ENCODE peak calls at places on chromosomes 4 and X, in seven cellular contexts. X is kidney epithelial cell, H is upper lobe of right lung, Z is GM10248, L is K562, I is lower leg skin, W is cardiac muscle cell. D is an unnamed sample.
A peak's percentile ranks its signal among the peaks of the same experiment; 100 is the strongest.

GRCh38 chr4:7007142-7007907 is 35.8 kb upstream of the TADA2B start:
- DNase-seq in X (no peak), H (no peak), Z (no peak), L (no peak), I (no peak), W (no peak), D (no peak)

GRCh38 chr4:26022346-26022891 is 108.4 kb downstream of the SMIM20 start:
- DNase-seq in X (no peak), H (no peak), Z (no peak), L (no peak), I (no peak), W (no peak), D (no peak)

GRCh38 chrX:7925867-7926472 is 1.2 kb downstream of the PNPLA4 start:
- DNase-seq in X (peak; percentile 29), H (peak; percentile 47), Z (peak; percentile 46), L (peak; percentile 38), I (peak; percentile 26), W (peak; percentile 75), D (no peak)

GRCh38 chrX:80810365-80810978 is 795 bp upstream of the BRWD3 start:
- DNase-seq in X (no peak), H (no peak), Z (no peak), L (no peak), I (no peak), W (peak; percentile 5), D (no peak)

GRCh38 chr4:17448689-17449088 is 63.2 kb downstream of the QDPR start:
- DNase-seq in X (peak; percentile 9), H (no peak), Z (no peak), L (no peak), I (no peak), W (peak; percentile 73), D (no peak)

GRCh38 chr4:112842513-112842912 is 205.6 kb downstream of the LARP7 start:
- DNase-seq in X (no peak), H (no peak), Z (no peak), L (no peak), I (no peak), W (no peak), D (no peak)

GRCh38 chrX:139559383-139560042 is 29.0 kb downstream of the F9 start:
- DNase-seq in X (peak; percentile 18), H (no peak), Z (peak; percentile 29), L (peak; percentile 29), I (peak; percentile 18), W (peak; percentile 50), D (no peak)

GRCh38 chr4:182929296-182929695 is 12.1 kb upstream of the DCTD start:
- DNase-seq in X (peak; percentile 75), H (no peak), Z (no peak), L (no peak), I (no peak), W (peak; percentile 81), D (no peak)

GRCh38 chrX:69210513-69211065 is 45.3 kb upstream of the PJA1 start:
- DNase-seq in X (no peak), H (no peak), Z (no peak), L (no peak), I (no peak), W (no peak), D (no peak)

GRCh38 chr4:3445111-3445820 is 3.5 kb downstream of the HGFAC start:
- DNase-seq in X (no peak), H (no peak), Z (no peak), L (no peak), I (no peak), W (no peak), D (no peak)

GRCh38 chrX:45347877-45348675 is 147.4 kb upstream of the DIPK2B start:
- DNase-seq in X (no peak), H (no peak), Z (no peak), L (no peak), I (no peak), W (no peak), D (no peak)

GRCh38 chr4:188841523-188841922 is 702.3 kb downstream of the TRIML1 start:
- DNase-seq in X (no peak), H (no peak), Z (no peak), L (no peak), I (no peak), W (no peak), D (no peak)

GRCh38 chrX:5117816-5118215 is 1110.9 kb downstream of the NLGN4X start:
- DNase-seq in X (no peak), H (no peak), Z (no peak), L (no peak), I (no peak), W (no peak), D (no peak)

GRCh38 chrX:5113128-5113527 is 1115.5 kb downstream of the NLGN4X start:
- DNase-seq in X (no peak), H (no peak), Z (peak; percentile 1), L (peak; percentile 1), I (no peak), W (no peak), D (no peak)
- TF ChIP-seq CTCF in X (peak; percentile 35), H (peak; percentile 36), Z (no peak), L (no peak), I (no peak), W (no peak), D (peak; percentile 19)

DNA sequence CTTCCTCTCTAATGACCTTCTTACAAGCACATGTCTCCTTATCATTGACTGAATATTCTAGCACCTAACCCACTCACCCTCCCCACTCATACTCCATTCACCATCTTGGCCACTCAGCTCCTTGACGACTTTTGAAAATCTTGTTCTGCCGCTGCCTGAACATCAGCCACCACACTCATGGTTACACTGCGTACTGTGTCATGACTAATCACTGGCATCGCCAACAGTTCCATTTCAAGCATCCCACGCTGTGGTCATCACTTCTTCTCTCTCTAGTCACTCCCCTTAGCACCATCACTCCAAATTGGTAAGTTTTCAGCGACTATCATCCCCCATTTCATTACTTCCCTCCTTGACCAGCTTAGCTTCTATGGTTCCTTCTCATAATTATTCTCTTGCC is 352.8 kb downstream of the MAPK10 start:
- DNase-seq in X (no peak), H (no peak), Z (no peak), L (no peak), I (no peak), W (no peak), D (no peak)
- TF ChIP-seq CTCF in X (no peak), H (no peak), Z (no peak), L (no peak), I (no peak), W (no peak), D (no peak)

DNA sequence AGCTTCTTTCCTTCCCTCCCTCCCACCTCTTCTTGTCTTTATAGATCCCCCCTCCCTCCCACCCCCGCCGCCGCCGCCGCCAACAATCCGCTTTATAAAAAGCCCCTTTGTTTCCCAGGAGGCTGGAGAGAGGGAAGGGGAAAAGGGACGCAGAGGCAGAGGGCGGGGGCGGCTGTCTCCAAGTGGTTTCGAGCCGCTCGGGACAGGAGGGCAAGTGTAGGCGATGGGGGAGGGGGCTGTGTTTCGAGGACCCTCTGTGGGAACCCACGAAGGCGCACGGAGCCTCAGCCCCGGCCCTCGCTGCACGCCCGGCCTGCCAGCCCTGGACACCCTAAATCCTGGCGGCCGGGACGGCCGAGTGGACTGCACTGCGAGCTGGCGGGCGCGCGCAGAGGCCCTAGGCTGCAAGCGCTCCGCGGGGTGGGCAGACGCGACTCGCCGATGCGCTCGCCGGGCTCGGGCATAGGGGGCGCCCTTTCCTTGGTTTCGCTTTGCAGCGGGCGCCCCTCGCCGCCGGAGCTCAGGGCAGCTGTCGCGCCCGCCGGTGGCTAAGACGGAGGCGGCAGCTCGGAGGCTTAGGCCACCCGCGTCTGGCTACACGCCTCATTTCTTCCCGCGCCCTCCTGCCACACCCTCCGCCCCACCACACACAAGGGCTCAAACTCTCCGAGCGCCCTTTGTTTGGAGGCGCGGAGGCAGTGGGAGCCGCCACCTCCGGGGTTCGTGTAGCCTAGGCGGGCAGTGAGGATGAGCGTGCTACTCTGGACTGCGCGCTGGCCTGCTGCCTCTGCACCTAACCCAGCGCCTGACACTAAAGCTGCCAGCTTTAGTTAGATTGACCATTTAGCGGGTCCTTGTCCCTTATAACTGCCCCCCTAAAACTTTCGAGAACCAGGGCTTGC is 2.2 kb downstream of the MAMLD1 start:
- DNase-seq in X (no peak), H (peak; percentile 83), Z (peak; percentile 21), L (peak; percentile 38), I (peak; percentile 40), W (peak; percentile 72), D (peak; percentile 92)
- TF ChIP-seq CTCF in X (peak; percentile 35), H (peak; percentile 57), Z (peak; percentile 16), L (peak; percentile 54), I (no peak), W (peak; percentile 46), D (peak; percentile 74)

GRCh38 chr4:176789955-176790354 is 2.8 kb downstream of the VEGFC start:
- DNase-seq in X (peak; percentile 42), H (no peak), Z (peak; percentile 49), L (peak; percentile 13), I (no peak), W (peak; percentile 68), D (no peak)
- TF ChIP-seq CTCF in X (peak; percentile 72), H (peak; percentile 69), Z (peak; percentile 53), L (peak; percentile 31), I (no peak), W (peak; percentile 78), D (peak; percentile 80)

DNA sequence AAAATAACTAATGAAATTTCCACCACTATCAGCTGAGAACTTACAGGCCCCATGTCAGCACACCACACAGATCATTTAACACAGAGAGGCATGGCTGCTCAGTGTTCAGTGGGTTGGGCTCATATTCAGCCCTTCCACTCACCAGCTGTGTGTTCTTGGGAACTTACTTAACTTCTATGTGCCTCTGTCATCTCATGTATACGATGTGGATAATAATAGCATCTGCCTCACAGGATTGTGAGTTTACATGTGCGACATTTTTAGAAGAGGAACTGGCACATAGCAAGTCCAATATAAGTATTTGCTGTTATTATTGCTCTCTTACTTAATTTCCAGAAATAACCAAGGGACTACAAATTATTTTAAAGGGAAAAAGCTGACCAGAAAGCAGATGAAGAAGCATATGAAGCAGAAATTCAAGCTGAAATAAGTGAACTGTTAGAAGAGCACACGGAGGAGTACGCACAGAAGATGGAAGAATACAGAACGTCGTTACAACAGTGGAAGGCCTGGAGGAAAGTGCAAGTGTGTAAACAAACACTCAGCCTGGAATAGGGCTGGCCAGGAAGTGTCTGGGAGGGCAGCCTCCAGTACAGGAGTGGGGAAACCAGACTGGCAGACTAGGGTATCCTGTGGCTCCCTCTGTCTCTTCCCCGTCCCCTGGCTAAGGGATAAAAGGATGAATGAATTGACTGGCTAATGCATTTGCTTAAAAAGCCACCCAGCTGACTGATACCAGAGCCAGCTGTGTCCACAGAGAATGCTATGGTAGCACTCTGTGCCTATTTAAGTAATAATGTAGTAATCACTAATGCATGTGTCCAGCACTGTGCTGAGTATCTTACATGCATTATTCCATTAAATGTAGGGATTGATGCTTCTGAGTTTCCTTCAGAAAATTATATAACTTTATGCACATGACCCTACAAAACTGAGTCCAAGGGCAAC is 67.1 kb downstream of the CC2D2A start:
- DNase-seq in X (no peak), H (no peak), Z (no peak), L (no peak), I (no peak), W (no peak), D (no peak)
- TF ChIP-seq CTCF in X (no peak), H (no peak), Z (no peak), L (no peak), I (no peak), W (no peak), D (no peak)